ENCODE peak calls at places on chromosomes 12 and 14, in six cellular contexts. E is K562, O is HCT116, P is H1, N is SK-N-SH, C is HepG2. J is an unnamed sample. For H3K4me1, the result is how much of the 10 kb centered on the place peaks cover.

GRCh38 chr14:61581340-61581739 is 114.0 kb upstream of the HIF1A start:
- DNase-seq in P (no peak), E (no peak), C (peak), O (no peak), N (no peak), J (no peak)

GRCh38 chr12:89156862-89157262 is 195.4 kb downstream of the DUSP6 start:
- DNase-seq in O (no peak), E (no peak), C (no peak), P (no peak), N (no peak), J (no peak)

GRCh38 chr14:96852823-96853422 is 55.7 kb downstream of the VRK1 start:
- DNase-seq in N (peak), C (peak), O (peak), E (peak), P (no peak), J (peak)

GRCh38 chr14:102335163-102335562 is 15.6 kb downstream of the ZNF839 start:
- DNase-seq in E (no peak), P (no peak), O (no peak), C (no peak), N (no peak), J (no peak)

GRCh38 chr12:109735825-109736551 is 22.4 kb downstream of the FAM222A start:
- DNase-seq in N (peak), E (no peak), P (no peak), O (no peak), C (no peak), J (no peak)

GRCh38 chr14:68145036-68145435 is 325.5 kb downstream of the RAD51B start:
- DNase-seq in P (no peak), O (no peak), N (no peak), E (no peak), C (no peak), J (no peak)

GRCh38 chr12:79983969-79984629 is 49.2 kb upstream of the PPP1R12A start:
- DNase-seq in N (no peak), C (no peak), P (no peak), O (no peak), E (no peak), J (no peak)

GRCh38 chr14:25042362-25043299 is 7.3 kb downstream of the STXBP6 start:
- DNase-seq in C (peak), P (no peak), N (no peak), E (peak), O (no peak), J (no peak)

GRCh38 chr12:48441122-48441521 is 31.2 kb upstream of the ANP32D start:
- DNase-seq in C (no peak), O (no peak), N (no peak), P (no peak), E (no peak), J (no peak)

GRCh38 chr14:105533391-105533790 is 7.0 kb downstream of the TMEM121 start:
- DNase-seq in N (no peak), E (no peak), P (no peak), O (no peak), C (no peak), J (no peak)

GRCh38 chr12:131536337-131536736 is 174.6 kb upstream of the SFSWAP start:
- DNase-seq in O (no peak), N (no peak), E (no peak), C (no peak), P (no peak), J (no peak)

GRCh38 chr14:70887207-70888150 is 19.8 kb upstream of the PCNX1 start:
- DNase-seq in P (no peak), E (no peak), C (no peak), O (no peak), N (no peak), J (no peak)

GRCh38 chr12:57851552-57852186 is 5.1 kb upstream of the CTDSP2 start:
- DNase-seq in N (no peak), O (no peak), E (no peak), C (no peak), P (no peak), J (no peak)

GRCh38 chr14:105374389-105374788 is 23.9 kb upstream of the TEX22 start:
- DNase-seq in C (no peak), P (no peak), E (peak), N (no peak), O (peak), J (no peak)

GRCh38 chr14:81464253-81465001 is 64.3 kb upstream of the STON2 start:
- DNase-seq in N (peak), E (peak), P (peak), O (peak), C (peak), J (peak)

GRCh38 chr14:53493895-53494294 is 340.8 kb upstream of the DDHD1 start:
- DNase-seq in N (no peak), E (no peak), O (no peak), P (no peak), C (no peak), J (no peak)

GRCh38 chr14:48670939-48671338 is 915.2 kb downstream of the RPS29 start:
- DNase-seq in E (no peak), O (no peak), P (no peak), N (no peak), C (no peak), J (no peak)

DNA sequence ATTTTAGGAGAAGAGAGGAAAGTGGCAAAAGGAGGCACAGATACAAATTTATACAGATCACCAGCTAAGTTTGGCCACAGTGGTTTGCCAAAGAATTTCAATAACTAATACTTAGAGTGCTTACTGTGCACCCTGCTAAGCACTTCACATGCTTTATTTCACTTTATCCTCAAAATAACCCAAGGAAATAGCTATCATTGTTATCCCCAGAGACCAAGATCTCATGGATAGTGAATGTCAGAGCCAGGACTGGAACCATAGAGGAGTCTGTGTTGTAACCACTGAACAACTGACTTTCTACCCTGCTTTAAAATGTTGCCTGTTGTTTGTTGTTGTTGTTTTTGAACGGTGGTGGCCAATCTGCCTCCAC is 1.3 kb upstream of the TCP11L2 start:
- DNase-seq in P (no peak), C (no peak), N (no peak), O (no peak), E (no peak), J (no peak)
- H3K4me1 ChIP-seq in P (under half), C (half or more), N (under half), O (under half), E (under half), J (under half)

DNA sequence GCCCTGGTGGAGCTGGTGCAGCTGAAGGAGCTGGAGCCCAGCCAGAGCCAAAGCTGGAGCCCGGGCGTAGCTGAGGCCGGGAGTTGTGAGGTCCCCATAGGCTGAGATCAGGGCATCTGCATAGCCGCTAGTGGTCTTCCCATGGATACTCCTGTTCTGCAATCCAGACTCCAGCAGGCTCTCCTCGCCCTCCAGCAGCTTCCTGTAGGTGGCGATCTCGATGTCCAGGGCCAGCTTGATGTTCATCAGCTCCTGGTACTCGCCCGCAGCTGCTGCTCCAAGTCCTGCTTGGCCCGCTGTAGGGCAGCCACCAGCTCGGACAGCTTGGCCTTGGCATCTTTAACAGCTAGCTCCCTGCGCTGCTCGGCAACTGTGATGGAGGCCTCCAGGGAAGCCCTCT is 966.1 kb downstream of the FSCB start:
- DNase-seq in E (no peak), O (no peak), N (peak), P (peak), C (peak), J (no peak)
- TF ChIP-seq SIN3A in E (no peak), O (no peak), N (no peak), P (no peak), C (no peak), J (no peak)

GRCh38 chr12:70638639-70639349 is 1.6 kb upstream of the PTPRB start:
- DNase-seq in O (no peak), C (no peak), P (no peak), E (peak), N (no peak), J (no peak)
- TF ChIP-seq POLR2AphosphoS5 in O (no peak), C (no peak), P (no peak), E (no peak), N (peak), J (no peak)

GRCh38 chr12:93419388-93420034 is 22.2 kb downstream of the UBE2N start:
- DNase-seq in P (no peak), O (no peak), E (peak), C (peak), N (peak), J (no peak)
- H3K4me1 ChIP-seq in P (under half), O (under half), E (under half), C (under half), N (under half), J (under half)

GRCh38 chr12:62784576-62784975 is 150.4 kb downstream of the PPM1H start:
- DNase-seq in P (no peak), N (no peak), E (no peak), C (no peak), O (no peak), J (no peak)

GRCh38 chr12:62783881-62784280 is 151.1 kb downstream of the PPM1H start:
- DNase-seq in O (no peak), N (no peak), P (no peak), C (no peak), E (no peak), J (no peak)

GRCh38 chr12:62787023-62787422 is 147.9 kb downstream of the PPM1H start:
- DNase-seq in C (no peak), P (no peak), O (no peak), N (no peak), E (no peak), J (no peak)

GRCh38 chr12:62787606-62788005 is 147.3 kb downstream of the PPM1H start:
- DNase-seq in N (no peak), E (no peak), C (no peak), O (no peak), P (no peak), J (no peak)

DNA sequence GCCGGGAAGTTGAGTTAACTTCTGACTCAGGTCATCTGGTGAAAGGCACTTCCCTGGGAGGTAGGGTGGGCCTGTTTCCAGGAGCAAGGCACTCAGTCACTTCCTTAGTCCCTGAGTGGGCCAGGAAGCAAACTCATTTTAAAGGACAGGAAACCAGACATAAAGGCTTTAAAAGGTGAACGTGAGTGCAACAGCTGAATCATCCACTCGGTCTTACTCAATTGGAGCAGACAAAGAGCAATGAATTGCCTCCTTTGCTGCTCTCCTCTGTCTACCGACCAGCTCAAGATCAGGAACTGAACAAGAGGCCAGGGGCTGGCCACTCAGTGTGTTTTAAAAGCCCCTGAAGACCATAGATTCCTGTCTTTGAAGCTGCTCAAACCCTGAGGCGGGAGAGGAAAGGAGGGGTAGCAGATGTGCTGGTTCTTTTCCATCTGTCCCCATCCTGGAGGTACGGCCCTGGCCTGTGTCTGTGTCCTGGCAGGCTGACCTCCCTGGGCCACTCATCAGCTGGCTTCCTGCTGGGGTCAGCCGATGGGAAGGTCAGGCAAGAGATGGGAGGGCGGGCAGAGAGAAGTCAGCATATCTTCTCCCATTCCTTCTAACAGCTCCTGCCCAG is 148.9 kb downstream of the PPM1H start:
- DNase-seq in E (no peak), P (no peak), O (peak), C (no peak), N (no peak), J (peak)
- TF ChIP-seq SIN3A in E (no peak), P (no peak), O (no peak), C (no peak), N (peak), J (no peak)

J was measured in Panc1.